ENCODE peak calls at places on chromosomes 12 and 14, in five cellular contexts. O is head of caudate nucleus; H is GM12865; I is stimulated activated naive CD8-positive, alpha-beta T cell treated with anti-CD3 and anti-CD28 coated beads, Interleukin-15, Interleukin-2, amounts not matched to agents 100 U/mL and 50 U/mL, for 24 hours; X is left cardiac atrium. R is an unnamed sample.

GRCh38 chr12:1605129-1606020 is 11.0 kb upstream of the FBXL14 start:
- DNase-seq in X (peak; percentile 73), O (peak; percentile 56), I (peak; percentile 55), H (peak; percentile 88), R (peak; percentile 89)

GRCh38 chr14:20632448-20632830 is 9.1 kb downstream of the OR6S1 start:
- DNase-seq in O (no peak), H (peak; percentile 51), X (no peak), I (peak; percentile 54), R (no peak)

GRCh38 chr12:99983721-99984258 is 946 bp downstream of the ANKS1B start:
- DNase-seq in I (no peak), X (no peak), O (peak; percentile 33), H (no peak), R (no peak)

GRCh38 chr14:74610866-74611671 is 968 bp downstream of the LTBP2 start:
- DNase-seq in X (no peak), O (peak; percentile 20), H (no peak), I (no peak), R (no peak)

GRCh38 chr14:56324831-56325230 is 206.6 kb downstream of the PELI2 start:
- DNase-seq in O (no peak), I (no peak), H (no peak), X (no peak), R (no peak)

GRCh38 chr14:69553221-69553620 is 21.4 kb downstream of the CCDC177 start:
- DNase-seq in X (no peak), I (no peak), O (no peak), H (no peak), R (no peak)

GRCh38 chr14:33052899-33053400 is 114.3 kb downstream of the NPAS3 start:
- DNase-seq in X (no peak), O (no peak), H (no peak), I (no peak), R (no peak)

GRCh38 chr12:42873401-42873800 is 283.9 kb upstream of the PRICKLE1 start:
- DNase-seq in I (no peak), H (no peak), X (no peak), O (no peak), R (no peak)

GRCh38 chr12:23528316-23528715 is 421.2 kb downstream of the SOX5 start:
- DNase-seq in I (no peak), O (no peak), X (no peak), H (no peak), R (no peak)

GRCh38 chr14:72706485-72706884 is 187.4 kb downstream of the DPF3 start:
- DNase-seq in I (no peak), X (no peak), H (no peak), O (no peak), R (no peak)

GRCh38 chr12:116483959-116484699 is 75.1 kb upstream of the MAP1LC3B2 start:
- DNase-seq in O (no peak), X (no peak), H (no peak), I (no peak), R (no peak)

GRCh38 chr12:85923767-85924331 is 49.8 kb downstream of the NTS start:
- DNase-seq in I (no peak), O (no peak), H (no peak), X (no peak), R (no peak)

GRCh38 chr14:39396448-39396847 is 35.8 kb downstream of the FBXO33 start:
- DNase-seq in O (no peak), I (no peak), X (no peak), H (no peak), R (no peak)

GRCh38 chr12:55818140-55818728 is 393 bp downstream of the ORMDL2 start:
- DNase-seq in O (no peak), H (no peak), I (no peak), X (no peak), R (no peak)

GRCh38 chr14:36866867-36867266 is 205.2 kb downstream of the PAX9 start:
- DNase-seq in X (no peak), H (peak; percentile 31), O (no peak), I (no peak), R (no peak)

GRCh38 chr14:96565811-96566210 is 63.6 kb downstream of the PAPOLA start:
- DNase-seq in X (no peak), I (no peak), H (no peak), O (no peak), R (no peak)

GRCh38 chr12:114668151-114668891 is 15.7 kb downstream of the TBX3 start:
- DNase-seq in X (peak; percentile 77), I (peak; percentile 34), H (peak; percentile 48), O (peak; percentile 60), R (peak; percentile 93)

GRCh38 chr12:61536525-61536924 is 723.7 kb upstream of the USP15 start:
- DNase-seq in I (no peak), X (no peak), H (no peak), O (no peak), R (peak; percentile 27)

GRCh38 chr12:51056242-51056641 is 8.1 kb downstream of the LETMD1 start:
- DNase-seq in X (peak; percentile 35), I (no peak), O (no peak), H (no peak), R (peak; percentile 50)

GRCh38 chr12:103769240-103769945 is 71.6 kb downstream of the NT5DC3 start:
- DNase-seq in O (no peak), X (no peak), I (no peak), H (no peak), R (no peak)

GRCh38 chr14:56905282-56905681 is 95.0 kb upstream of the OTX2 start:
- DNase-seq in H (no peak), O (no peak), X (no peak), I (no peak), R (no peak)

GRCh38 chr14:105890474-105891220 is 364.3 kb downstream of the TMEM121 start:
- DNase-seq in X (peak; percentile 12), H (no peak), I (no peak), O (no peak), R (peak; percentile 9)

GRCh38 chr14:85528080-85528881 is 1.7 kb upstream of the FLRT2 start:
- DNase-seq in I (no peak), H (no peak), X (peak; percentile 48), O (peak; percentile 25), R (peak; percentile 60)

GRCh38 chr12:53051058-53051880 is 1.4 kb downstream of the TNS2 start:
- DNase-seq in X (peak; percentile 81), H (no peak), I (no peak), O (peak; percentile 89), R (peak; percentile 93)

GRCh38 chr12:66516133-66516532 is 162.7 kb downstream of the GRIP1 start:
- DNase-seq in X (no peak), O (no peak), H (no peak), I (no peak), R (no peak)

GRCh38 chr14:24556756-24557155 is 19.3 kb downstream of the CTSG start:
- DNase-seq in I (no peak), X (no peak), H (no peak), O (no peak), R (no peak)

GRCh38 chr12:97555547-97556200 is 93.1 kb downstream of the RMST start:
- DNase-seq in X (no peak), O (no peak), H (no peak), I (no peak), R (no peak)

GRCh38 chr12:87982208-87982607 is 47.0 kb downstream of the C12orf50 start:
- DNase-seq in I (no peak), H (no peak), X (no peak), O (no peak), R (no peak)

GRCh38 chr14:98958048-98959031 is 313.7 kb downstream of the BCL11B start:
- DNase-seq in I (no peak), H (no peak), X (no peak), O (no peak), R (no peak)

GRCh38 chr12:96862326-96862725 is 44.7 kb upstream of the NEDD1 start:
- DNase-seq in H (no peak), X (no peak), I (no peak), O (no peak), R (no peak)

GRCh38 chr12:124474709-124475108 is 92.7 kb downstream of the NCOR2 start:
- DNase-seq in O (peak; percentile 92), I (no peak), X (no peak), H (no peak), R (no peak)

R was measured in adrenal gland.